ENCODE peak calls at places on chromosome 12, in seven cellular contexts. One of them, this sample, is unnamed. For H3K4me1, the result is how much of the 10 kb centered on the place peaks cover.

GRCh38 chr12:28742791-28743190 is 406.3 kb upstream of the FAR2 start:
- DNase-seq in right lobe of liver: no peak
- DNase-seq in ovary: no peak
- DNase-seq in fibroblast of lung: no peak
- DNase-seq in mucosa of descending colon: no peak
- DNase-seq in left ventricle myocardium inferior: no peak
- DNase-seq in colonic mucosa: no peak
- DNase-seq in this sample: no peak

GRCh38 chr12:27868165-27868564 is 88.1 kb upstream of the MANSC4 start:
- DNase-seq in ovary: no peak
- DNase-seq in mucosa of descending colon: no peak
- DNase-seq in colonic mucosa: no peak
- DNase-seq in fibroblast of lung: peak
- DNase-seq in right lobe of liver: no peak
- DNase-seq in left ventricle myocardium inferior: no peak
- DNase-seq in this sample: no peak

GRCh38 chr12:80121661-80122060 is 22.3 kb downstream of the OTOGL start:
- DNase-seq in fibroblast of lung: no peak
- DNase-seq in mucosa of descending colon: no peak
- DNase-seq in ovary: no peak
- DNase-seq in left ventricle myocardium inferior: no peak
- DNase-seq in right lobe of liver: no peak
- DNase-seq in colonic mucosa: no peak
- DNase-seq in this sample: no peak

GRCh38 chr12:105738036-105738435 is 400.7 kb downstream of the NUAK1 start:
- DNase-seq in left ventricle myocardium inferior: peak
- DNase-seq in colonic mucosa: no peak
- DNase-seq in ovary: peak
- DNase-seq in fibroblast of lung: peak
- DNase-seq in mucosa of descending colon: no peak
- DNase-seq in right lobe of liver: peak
- DNase-seq in this sample: peak

GRCh38 chr12:67727652-67728295 is 79.2 kb downstream of the DYRK2 start:
- DNase-seq in right lobe of liver: no peak
- DNase-seq in left ventricle myocardium inferior: no peak
- DNase-seq in ovary: no peak
- DNase-seq in colonic mucosa: no peak
- DNase-seq in mucosa of descending colon: no peak
- DNase-seq in fibroblast of lung: no peak
- DNase-seq in this sample: no peak

GRCh38 chr12:9634177-9634803 is 26.6 kb upstream of the KLRB1 start:
- DNase-seq in fibroblast of lung: peak
- DNase-seq in left ventricle myocardium inferior: no peak
- DNase-seq in colonic mucosa: peak
- DNase-seq in right lobe of liver: no peak
- DNase-seq in mucosa of descending colon: no peak
- DNase-seq in ovary: peak
- DNase-seq in this sample: peak

GRCh38 chr12:31317471-31318397 is 8.2 kb downstream of the SINHCAF start:
- DNase-seq in ovary: no peak
- DNase-seq in fibroblast of lung: peak
- DNase-seq in right lobe of liver: no peak
- DNase-seq in left ventricle myocardium inferior: no peak
- DNase-seq in colonic mucosa: no peak
- DNase-seq in mucosa of descending colon: no peak
- DNase-seq in this sample: no peak

GRCh38 chr12:113955109-113955970 is 10.8 kb downstream of the RBM19 start:
- DNase-seq in colonic mucosa: peak
- DNase-seq in right lobe of liver: no peak
- DNase-seq in ovary: no peak
- DNase-seq in left ventricle myocardium inferior: no peak
- DNase-seq in fibroblast of lung: no peak
- DNase-seq in mucosa of descending colon: no peak
- DNase-seq in this sample: no peak

GRCh38 chr12:52860102-52860838 is 11.5 kb upstream of the KRT78 start:
- DNase-seq in ovary: no peak
- DNase-seq in right lobe of liver: no peak
- DNase-seq in left ventricle myocardium inferior: no peak
- DNase-seq in fibroblast of lung: peak
- DNase-seq in mucosa of descending colon: no peak
- DNase-seq in colonic mucosa: no peak
- DNase-seq in this sample: peak

GRCh38 chr12:129839679-129840078 is 64.1 kb downstream of the TMEM132D start:
- DNase-seq in ovary: no peak
- DNase-seq in right lobe of liver: no peak
- DNase-seq in fibroblast of lung: no peak
- DNase-seq in left ventricle myocardium inferior: no peak
- DNase-seq in mucosa of descending colon: no peak
- DNase-seq in colonic mucosa: no peak
- DNase-seq in this sample: no peak

GRCh38 chr12:54398995-54399793 is 14.7 kb upstream of the ZNF385A start:
- DNase-seq in ovary: peak
- DNase-seq in right lobe of liver: peak
- DNase-seq in colonic mucosa: peak
- DNase-seq in left ventricle myocardium inferior: peak
- DNase-seq in fibroblast of lung: peak
- DNase-seq in mucosa of descending colon: peak
- DNase-seq in this sample: peak

GRCh38 chr12:13982010-13982409 is 608 bp upstream of the GRIN2B start:
- DNase-seq in right lobe of liver: no peak
- DNase-seq in mucosa of descending colon: no peak
- DNase-seq in ovary: no peak
- DNase-seq in left ventricle myocardium inferior: no peak
- DNase-seq in colonic mucosa: no peak
- DNase-seq in fibroblast of lung: no peak
- DNase-seq in this sample: no peak

GRCh38 chr12:101777476-101777875 is 38.2 kb upstream of the SYCP3 start:
- DNase-seq in left ventricle myocardium inferior: no peak
- DNase-seq in fibroblast of lung: no peak
- DNase-seq in colonic mucosa: no peak
- DNase-seq in ovary: no peak
- DNase-seq in right lobe of liver: no peak
- DNase-seq in mucosa of descending colon: no peak
- DNase-seq in this sample: no peak

GRCh38 chr12:109763201-109763841 is 49.7 kb downstream of the FAM222A start:
- DNase-seq in colonic mucosa: peak
- DNase-seq in ovary: peak
- DNase-seq in mucosa of descending colon: peak
- DNase-seq in fibroblast of lung: peak
- DNase-seq in left ventricle myocardium inferior: no peak
- DNase-seq in right lobe of liver: no peak
- DNase-seq in this sample: no peak

GRCh38 chr12:45989277-45989856 is 1.0 kb downstream of the SCAF11 start:
- DNase-seq in right lobe of liver: no peak
- DNase-seq in colonic mucosa: no peak
- DNase-seq in mucosa of descending colon: no peak
- DNase-seq in left ventricle myocardium inferior: no peak
- DNase-seq in ovary: no peak
- DNase-seq in fibroblast of lung: peak
- DNase-seq in this sample: no peak

GRCh38 chr12:27936196-27936595 is 36.3 kb downstream of the PTHLH start:
- DNase-seq in mucosa of descending colon: no peak
- DNase-seq in right lobe of liver: no peak
- DNase-seq in ovary: no peak
- DNase-seq in fibroblast of lung: peak
- DNase-seq in colonic mucosa: no peak
- DNase-seq in left ventricle myocardium inferior: no peak
- DNase-seq in this sample: no peak

GRCh38 chr12:12684375-12685106 is 11.4 kb downstream of the GPR19 start:
- DNase-seq in right lobe of liver: no peak
- DNase-seq in left ventricle myocardium inferior: no peak
- DNase-seq in ovary: no peak
- DNase-seq in fibroblast of lung: peak
- DNase-seq in colonic mucosa: no peak
- DNase-seq in mucosa of descending colon: no peak
- DNase-seq in this sample: no peak

DNA sequence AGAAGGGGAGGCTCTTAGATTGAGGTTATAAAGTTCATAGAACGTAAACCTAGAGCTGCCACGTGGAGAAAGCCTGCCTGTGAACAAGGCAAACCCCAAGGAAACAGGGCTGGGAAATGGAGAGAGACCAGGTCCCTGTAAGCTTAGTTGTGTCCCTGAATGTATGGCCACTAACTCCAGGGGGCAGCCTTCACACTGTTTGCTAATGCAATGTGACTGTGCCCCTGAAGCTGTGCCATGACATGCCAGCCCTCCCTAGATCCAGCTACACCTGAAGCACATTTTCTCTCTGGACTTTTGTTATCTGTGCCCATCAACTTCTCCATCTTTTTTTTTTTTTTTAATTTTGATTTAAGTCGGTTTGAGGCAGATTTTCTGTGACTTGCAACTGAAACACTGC is 60.6 kb upstream of the TMCC3 start:
- DNase-seq in ovary: no peak
- DNase-seq in fibroblast of lung: peak
- DNase-seq in mucosa of descending colon: no peak
- DNase-seq in colonic mucosa: peak
- DNase-seq in left ventricle myocardium inferior: no peak
- DNase-seq in right lobe of liver: no peak
- DNase-seq in this sample: no peak
- TF ChIP-seq CTCF in ovary: no peak
- TF ChIP-seq CTCF in fibroblast of lung: peak
- TF ChIP-seq CTCF in mucosa of descending colon: no peak
- TF ChIP-seq CTCF in colonic mucosa: peak
- TF ChIP-seq CTCF in left ventricle myocardium inferior: peak
- TF ChIP-seq CTCF in right lobe of liver: no peak
- TF ChIP-seq CTCF in this sample: no peak

DNA sequence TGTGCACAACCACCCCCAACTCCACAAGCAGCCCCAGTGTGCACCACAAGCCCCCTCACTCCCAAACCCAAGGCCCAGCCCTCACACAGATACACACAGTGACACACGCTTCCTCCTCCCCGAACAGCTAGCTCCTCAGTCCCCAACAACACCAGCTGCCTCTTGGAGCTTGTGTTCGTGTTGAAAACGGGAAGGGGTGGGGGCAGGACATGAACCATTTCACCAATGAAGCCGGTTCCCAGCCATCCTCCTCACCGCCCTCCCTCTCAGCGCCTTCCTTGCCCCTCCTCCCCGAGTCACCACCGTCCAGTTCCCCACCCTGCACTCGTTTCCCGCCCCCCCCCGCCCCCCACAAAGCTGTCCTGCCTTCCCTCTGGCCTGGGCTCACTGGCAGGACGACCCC is 349 bp upstream of the GPR162 start:
- DNase-seq in fibroblast of lung: peak
- DNase-seq in colonic mucosa: peak
- DNase-seq in right lobe of liver: no peak
- DNase-seq in mucosa of descending colon: peak
- DNase-seq in ovary: peak
- DNase-seq in left ventricle myocardium inferior: peak
- DNase-seq in this sample: peak
- H3K4me1 ChIP-seq in fibroblast of lung: under half
- H3K4me1 ChIP-seq in colonic mucosa: under half
- H3K4me1 ChIP-seq in right lobe of liver: under half
- H3K4me1 ChIP-seq in mucosa of descending colon: under half
- H3K4me1 ChIP-seq in ovary: under half
- H3K4me1 ChIP-seq in left ventricle myocardium inferior: under half
- H3K4me1 ChIP-seq in this sample: under half

GRCh38 chr12:47686645-47687240 is 19.1 kb downstream of the RPAP3 start:
- DNase-seq in fibroblast of lung: peak
- DNase-seq in ovary: no peak
- DNase-seq in left ventricle myocardium inferior: no peak
- DNase-seq in mucosa of descending colon: no peak
- DNase-seq in right lobe of liver: no peak
- DNase-seq in colonic mucosa: no peak
- DNase-seq in this sample: no peak
- TF ChIP-seq CTCF in fibroblast of lung: peak
- TF ChIP-seq CTCF in ovary: peak
- TF ChIP-seq CTCF in left ventricle myocardium inferior: peak
- TF ChIP-seq CTCF in mucosa of descending colon: no peak
- TF ChIP-seq CTCF in right lobe of liver: peak
- TF ChIP-seq CTCF in colonic mucosa: peak
- TF ChIP-seq CTCF in this sample: peak

GRCh38 chr12:132054983-132055382 is 89.1 kb downstream of the DDX51 start:
- DNase-seq in mucosa of descending colon: no peak
- DNase-seq in fibroblast of lung: no peak
- DNase-seq in colonic mucosa: no peak
- DNase-seq in right lobe of liver: no peak
- DNase-seq in ovary: no peak
- DNase-seq in left ventricle myocardium inferior: no peak
- DNase-seq in this sample: no peak

GRCh38 chr12:132055535-132056096 is 88.5 kb downstream of the DDX51 start:
- DNase-seq in ovary: no peak
- DNase-seq in mucosa of descending colon: no peak
- DNase-seq in fibroblast of lung: no peak
- DNase-seq in right lobe of liver: no peak
- DNase-seq in left ventricle myocardium inferior: no peak
- DNase-seq in colonic mucosa: no peak
- DNase-seq in this sample: no peak

GRCh38 chr12:132056320-132056719 is 87.8 kb downstream of the DDX51 start:
- DNase-seq in fibroblast of lung: no peak
- DNase-seq in left ventricle myocardium inferior: no peak
- DNase-seq in ovary: no peak
- DNase-seq in mucosa of descending colon: no peak
- DNase-seq in colonic mucosa: no peak
- DNase-seq in right lobe of liver: no peak
- DNase-seq in this sample: no peak

GRCh38 chr12:132057691-132058090 is 86.4 kb downstream of the DDX51 start:
- DNase-seq in right lobe of liver: no peak
- DNase-seq in mucosa of descending colon: no peak
- DNase-seq in left ventricle myocardium inferior: no peak
- DNase-seq in fibroblast of lung: no peak
- DNase-seq in colonic mucosa: no peak
- DNase-seq in ovary: no peak
- DNase-seq in this sample: no peak

DNA sequence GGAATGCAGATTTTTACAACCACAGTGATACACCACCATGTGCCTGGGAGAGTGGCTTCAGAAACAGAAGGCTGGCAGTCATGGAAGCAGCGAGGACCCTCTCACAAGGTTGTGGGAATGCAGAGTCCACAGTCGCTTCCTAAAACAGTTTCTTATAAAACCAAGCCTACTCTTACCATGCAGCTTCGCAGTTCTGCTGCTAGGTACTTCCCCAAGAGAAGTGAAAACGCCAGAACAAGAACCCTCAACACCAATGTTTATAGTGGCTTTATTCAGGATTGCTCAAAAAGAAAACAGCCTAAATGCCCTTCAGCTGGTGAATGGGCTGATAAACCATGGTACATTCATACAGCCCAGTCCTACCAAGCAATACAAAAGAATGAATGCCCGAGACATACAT is 87.2 kb downstream of the DDX51 start:
- DNase-seq in right lobe of liver: no peak
- DNase-seq in left ventricle myocardium inferior: no peak
- DNase-seq in ovary: no peak
- DNase-seq in colonic mucosa: no peak
- DNase-seq in mucosa of descending colon: no peak
- DNase-seq in fibroblast of lung: no peak
- DNase-seq in this sample: no peak
- H3K4me1 ChIP-seq in right lobe of liver: under half
- H3K4me1 ChIP-seq in left ventricle myocardium inferior: under half
- H3K4me1 ChIP-seq in ovary: under half
- H3K4me1 ChIP-seq in colonic mucosa: under half
- H3K4me1 ChIP-seq in mucosa of descending colon: under half
- H3K4me1 ChIP-seq in fibroblast of lung: under half
- H3K4me1 ChIP-seq in this sample: under half

GRCh38 chr12:1797011-1797901 is 23.1 kb upstream of the LRTM2 start:
- DNase-seq in mucosa of descending colon: peak
- DNase-seq in fibroblast of lung: no peak
- DNase-seq in colonic mucosa: peak
- DNase-seq in left ventricle myocardium inferior: peak
- DNase-seq in ovary: peak
- DNase-seq in right lobe of liver: peak
- DNase-seq in this sample: peak
- TF ChIP-seq CTCF in mucosa of descending colon: no peak
- TF ChIP-seq CTCF in fibroblast of lung: no peak
- TF ChIP-seq CTCF in colonic mucosa: no peak
- TF ChIP-seq CTCF in left ventricle myocardium inferior: no peak
- TF ChIP-seq CTCF in ovary: no peak
- TF ChIP-seq CTCF in right lobe of liver: no peak
- TF ChIP-seq CTCF in this sample: no peak

GRCh38 chr12:124742111-124742510 is 121.6 kb downstream of the SCARB1 start:
- DNase-seq in ovary: no peak
- DNase-seq in right lobe of liver: no peak
- DNase-seq in colonic mucosa: no peak
- DNase-seq in left ventricle myocardium inferior: no peak
- DNase-seq in mucosa of descending colon: no peak
- DNase-seq in fibroblast of lung: no peak
- DNase-seq in this sample: peak
- H3K4me1 ChIP-seq in ovary: under half
- H3K4me1 ChIP-seq in right lobe of liver: under half
- H3K4me1 ChIP-seq in colonic mucosa: under half
- H3K4me1 ChIP-seq in left ventricle myocardium inferior: under half
- H3K4me1 ChIP-seq in mucosa of descending colon: under half
- H3K4me1 ChIP-seq in fibroblast of lung: under half
- H3K4me1 ChIP-seq in this sample: under half